ENCODE peak calls at places on chromosomes 2 and 18, in nine cellular contexts. One of them, this sample, is unnamed.

GRCh38 chr18:6327485-6327884 is 87.2 kb downstream of the L3MBTL4 start:
- DNase-seq in anterior cingulate cortex: no peak
- DNase-seq in activated CD4-positive, alpha-beta memory T cell treated with anti-CD3 and anti-CD28 coated beads, Interleukin-2, amount 10 ng/mL, durations not matched to agents 7 days and 5 days: no peak
- DNase-seq in NCI-H1092 treated with DMSO at 0.1 percent for 48 hours: no peak
- DNase-seq in cardiac fibroblast: no peak
- DNase-seq in stimulated activated CD8-positive, alpha-beta memory T cell treated with anti-CD3 and anti-CD28 coated beads, Interleukin-15, amount 100 ng/mL, for 48 hours: no peak
- DNase-seq in NCI-H345: no peak
- DNase-seq in RWPE1: no peak
- DNase-seq in dorsolateral prefrontal cortex: no peak
- DNase-seq in this sample: no peak

GRCh38 chr2:189641047-189641446 is 20.2 kb upstream of the ASNSD1 start:
- DNase-seq in anterior cingulate cortex: no peak
- DNase-seq in activated CD4-positive, alpha-beta memory T cell treated with anti-CD3 and anti-CD28 coated beads, Interleukin-2, amount 10 ng/mL, durations not matched to agents 7 days and 5 days: no peak
- DNase-seq in NCI-H1092 treated with DMSO at 0.1 percent for 48 hours: no peak
- DNase-seq in cardiac fibroblast: no peak
- DNase-seq in stimulated activated CD8-positive, alpha-beta memory T cell treated with anti-CD3 and anti-CD28 coated beads, Interleukin-15, amount 100 ng/mL, for 48 hours: no peak
- DNase-seq in NCI-H345: no peak
- DNase-seq in RWPE1: no peak
- DNase-seq in dorsolateral prefrontal cortex: no peak
- DNase-seq in this sample: no peak

GRCh38 chr2:181782630-181783029 is 102.3 kb upstream of the NEUROD1 start:
- DNase-seq in anterior cingulate cortex: no peak
- DNase-seq in activated CD4-positive, alpha-beta memory T cell treated with anti-CD3 and anti-CD28 coated beads, Interleukin-2, amount 10 ng/mL, durations not matched to agents 7 days and 5 days: no peak
- DNase-seq in NCI-H1092 treated with DMSO at 0.1 percent for 48 hours: no peak
- DNase-seq in cardiac fibroblast: no peak
- DNase-seq in stimulated activated CD8-positive, alpha-beta memory T cell treated with anti-CD3 and anti-CD28 coated beads, Interleukin-15, amount 100 ng/mL, for 48 hours: no peak
- DNase-seq in NCI-H345: no peak
- DNase-seq in RWPE1: no peak
- DNase-seq in dorsolateral prefrontal cortex: no peak
- DNase-seq in this sample: no peak

GRCh38 chr2:28391564-28392296 is 928 bp upstream of the FOSL2 start:
- DNase-seq in anterior cingulate cortex: no peak
- DNase-seq in activated CD4-positive, alpha-beta memory T cell treated with anti-CD3 and anti-CD28 coated beads, Interleukin-2, amount 10 ng/mL, durations not matched to agents 7 days and 5 days: peak
- DNase-seq in NCI-H1092 treated with DMSO at 0.1 percent for 48 hours: peak
- DNase-seq in cardiac fibroblast: peak
- DNase-seq in stimulated activated CD8-positive, alpha-beta memory T cell treated with anti-CD3 and anti-CD28 coated beads, Interleukin-15, amount 100 ng/mL, for 48 hours: peak
- DNase-seq in NCI-H345: peak
- DNase-seq in RWPE1: peak
- DNase-seq in dorsolateral prefrontal cortex: peak
- DNase-seq in this sample: no peak

GRCh38 chr2:212173771-212174510 is 364.7 kb downstream of the ERBB4 start:
- DNase-seq in anterior cingulate cortex: no peak
- DNase-seq in activated CD4-positive, alpha-beta memory T cell treated with anti-CD3 and anti-CD28 coated beads, Interleukin-2, amount 10 ng/mL, durations not matched to agents 7 days and 5 days: no peak
- DNase-seq in NCI-H1092 treated with DMSO at 0.1 percent for 48 hours: no peak
- DNase-seq in cardiac fibroblast: peak
- DNase-seq in stimulated activated CD8-positive, alpha-beta memory T cell treated with anti-CD3 and anti-CD28 coated beads, Interleukin-15, amount 100 ng/mL, for 48 hours: no peak
- DNase-seq in NCI-H345: no peak
- DNase-seq in RWPE1: no peak
- DNase-seq in dorsolateral prefrontal cortex: no peak
- DNase-seq in this sample: peak

GRCh38 chr2:207993141-207993763 is 32.1 kb downstream of the PLEKHM3 start:
- DNase-seq in anterior cingulate cortex: no peak
- DNase-seq in activated CD4-positive, alpha-beta memory T cell treated with anti-CD3 and anti-CD28 coated beads, Interleukin-2, amount 10 ng/mL, durations not matched to agents 7 days and 5 days: no peak
- DNase-seq in NCI-H1092 treated with DMSO at 0.1 percent for 48 hours: no peak
- DNase-seq in cardiac fibroblast: peak
- DNase-seq in stimulated activated CD8-positive, alpha-beta memory T cell treated with anti-CD3 and anti-CD28 coated beads, Interleukin-15, amount 100 ng/mL, for 48 hours: no peak
- DNase-seq in NCI-H345: no peak
- DNase-seq in RWPE1: peak
- DNase-seq in dorsolateral prefrontal cortex: no peak
- DNase-seq in this sample: no peak

GRCh38 chr2:36476411-36476810 is 120.8 kb downstream of the CRIM1 start:
- DNase-seq in anterior cingulate cortex: no peak
- DNase-seq in activated CD4-positive, alpha-beta memory T cell treated with anti-CD3 and anti-CD28 coated beads, Interleukin-2, amount 10 ng/mL, durations not matched to agents 7 days and 5 days: no peak
- DNase-seq in NCI-H1092 treated with DMSO at 0.1 percent for 48 hours: no peak
- DNase-seq in cardiac fibroblast: no peak
- DNase-seq in stimulated activated CD8-positive, alpha-beta memory T cell treated with anti-CD3 and anti-CD28 coated beads, Interleukin-15, amount 100 ng/mL, for 48 hours: no peak
- DNase-seq in NCI-H345: no peak
- DNase-seq in RWPE1: no peak
- DNase-seq in dorsolateral prefrontal cortex: no peak
- DNase-seq in this sample: no peak

GRCh38 chr2:240127911-240128607 is 8.0 kb downstream of the COPS9 start:
- DNase-seq in anterior cingulate cortex: no peak
- DNase-seq in activated CD4-positive, alpha-beta memory T cell treated with anti-CD3 and anti-CD28 coated beads, Interleukin-2, amount 10 ng/mL, durations not matched to agents 7 days and 5 days: no peak
- DNase-seq in NCI-H1092 treated with DMSO at 0.1 percent for 48 hours: no peak
- DNase-seq in cardiac fibroblast: no peak
- DNase-seq in stimulated activated CD8-positive, alpha-beta memory T cell treated with anti-CD3 and anti-CD28 coated beads, Interleukin-15, amount 100 ng/mL, for 48 hours: no peak
- DNase-seq in NCI-H345: no peak
- DNase-seq in RWPE1: no peak
- DNase-seq in dorsolateral prefrontal cortex: no peak
- DNase-seq in this sample: no peak

GRCh38 chr18:32175265-32175664 is 14.6 kb upstream of the MEP1B start:
- DNase-seq in anterior cingulate cortex: peak
- DNase-seq in activated CD4-positive, alpha-beta memory T cell treated with anti-CD3 and anti-CD28 coated beads, Interleukin-2, amount 10 ng/mL, durations not matched to agents 7 days and 5 days: no peak
- DNase-seq in NCI-H1092 treated with DMSO at 0.1 percent for 48 hours: peak
- DNase-seq in cardiac fibroblast: no peak
- DNase-seq in stimulated activated CD8-positive, alpha-beta memory T cell treated with anti-CD3 and anti-CD28 coated beads, Interleukin-15, amount 100 ng/mL, for 48 hours: no peak
- DNase-seq in NCI-H345: peak
- DNase-seq in RWPE1: no peak
- DNase-seq in dorsolateral prefrontal cortex: no peak
- DNase-seq in this sample: no peak

GRCh38 chr2:188870289-188870688 is 103.9 kb upstream of the COL3A1 start:
- DNase-seq in anterior cingulate cortex: no peak
- DNase-seq in activated CD4-positive, alpha-beta memory T cell treated with anti-CD3 and anti-CD28 coated beads, Interleukin-2, amount 10 ng/mL, durations not matched to agents 7 days and 5 days: no peak
- DNase-seq in NCI-H1092 treated with DMSO at 0.1 percent for 48 hours: no peak
- DNase-seq in cardiac fibroblast: peak
- DNase-seq in stimulated activated CD8-positive, alpha-beta memory T cell treated with anti-CD3 and anti-CD28 coated beads, Interleukin-15, amount 100 ng/mL, for 48 hours: no peak
- DNase-seq in NCI-H345: no peak
- DNase-seq in RWPE1: no peak
- DNase-seq in dorsolateral prefrontal cortex: no peak
- DNase-seq in this sample: no peak

GRCh38 chr2:144183744-144184143 is 336.2 kb downstream of the ZEB2 start:
- DNase-seq in anterior cingulate cortex: no peak
- DNase-seq in activated CD4-positive, alpha-beta memory T cell treated with anti-CD3 and anti-CD28 coated beads, Interleukin-2, amount 10 ng/mL, durations not matched to agents 7 days and 5 days: peak
- DNase-seq in NCI-H1092 treated with DMSO at 0.1 percent for 48 hours: no peak
- DNase-seq in cardiac fibroblast: peak
- DNase-seq in stimulated activated CD8-positive, alpha-beta memory T cell treated with anti-CD3 and anti-CD28 coated beads, Interleukin-15, amount 100 ng/mL, for 48 hours: peak
- DNase-seq in NCI-H345: no peak
- DNase-seq in RWPE1: no peak
- DNase-seq in dorsolateral prefrontal cortex: no peak
- DNase-seq in this sample: no peak

GRCh38 chr2:17636989-17637906 is 96.8 kb downstream of the VSNL1 start:
- DNase-seq in anterior cingulate cortex: no peak
- DNase-seq in activated CD4-positive, alpha-beta memory T cell treated with anti-CD3 and anti-CD28 coated beads, Interleukin-2, amount 10 ng/mL, durations not matched to agents 7 days and 5 days: no peak
- DNase-seq in NCI-H1092 treated with DMSO at 0.1 percent for 48 hours: no peak
- DNase-seq in cardiac fibroblast: no peak
- DNase-seq in stimulated activated CD8-positive, alpha-beta memory T cell treated with anti-CD3 and anti-CD28 coated beads, Interleukin-15, amount 100 ng/mL, for 48 hours: no peak
- DNase-seq in NCI-H345: no peak
- DNase-seq in RWPE1: no peak
- DNase-seq in dorsolateral prefrontal cortex: no peak
- DNase-seq in this sample: no peak

GRCh38 chr2:111121028-111121872 is 536 bp downstream of the BCL2L11 start:
- DNase-seq in anterior cingulate cortex: peak
- DNase-seq in activated CD4-positive, alpha-beta memory T cell treated with anti-CD3 and anti-CD28 coated beads, Interleukin-2, amount 10 ng/mL, durations not matched to agents 7 days and 5 days: peak
- DNase-seq in NCI-H1092 treated with DMSO at 0.1 percent for 48 hours: peak
- DNase-seq in cardiac fibroblast: peak
- DNase-seq in stimulated activated CD8-positive, alpha-beta memory T cell treated with anti-CD3 and anti-CD28 coated beads, Interleukin-15, amount 100 ng/mL, for 48 hours: peak
- DNase-seq in NCI-H345: peak
- DNase-seq in RWPE1: peak
- DNase-seq in dorsolateral prefrontal cortex: peak
- DNase-seq in this sample: no peak

GRCh38 chr18:6022089-6022444 is 126.7 kb upstream of the TMEM200C start:
- DNase-seq in anterior cingulate cortex: no peak
- DNase-seq in activated CD4-positive, alpha-beta memory T cell treated with anti-CD3 and anti-CD28 coated beads, Interleukin-2, amount 10 ng/mL, durations not matched to agents 7 days and 5 days: no peak
- DNase-seq in NCI-H1092 treated with DMSO at 0.1 percent for 48 hours: no peak
- DNase-seq in cardiac fibroblast: no peak
- DNase-seq in stimulated activated CD8-positive, alpha-beta memory T cell treated with anti-CD3 and anti-CD28 coated beads, Interleukin-15, amount 100 ng/mL, for 48 hours: no peak
- DNase-seq in NCI-H345: no peak
- DNase-seq in RWPE1: no peak
- DNase-seq in dorsolateral prefrontal cortex: no peak
- DNase-seq in this sample: no peak